ENCODE peak calls at places on chromosomes 16 and 17, in six cellular contexts. U, V, G, N, T and C are unnamed samples.

GRCh38 chr17:64377769-64378282 is 12.8 kb downstream of the PECAM1 start:
- DNase-seq in U (no peak), V (no peak), G (peak), N (no peak), T (no peak), C (no peak)

GRCh38 chr16:75273054-75273925 is 21.9 kb upstream of the BCAR1 start:
- DNase-seq in U (no peak), V (no peak), G (no peak), N (no peak), T (no peak), C (no peak)

GRCh38 chr17:53420035-53420641 is 402.6 kb upstream of the KIF2B start:
- DNase-seq in U (no peak), V (no peak), G (no peak), N (no peak), T (no peak), C (no peak)

GRCh38 chr16:88561485-88562369 is 8.5 kb upstream of the ZC3H18 start:
- DNase-seq in U (peak), V (peak), G (peak), N (peak), T (peak), C (peak)

GRCh38 chr17:48626470-48627241 is 498 bp upstream of the HOXB9 start:
- DNase-seq in U (peak), V (no peak), G (no peak), N (no peak), T (peak), C (no peak)

GRCh38 chr16:9957002-9957401 is 225.2 kb downstream of the GRIN2A start:
- DNase-seq in U (no peak), V (no peak), G (no peak), N (no peak), T (peak), C (no peak)

GRCh38 chr17:30950669-30951399 is 20.0 kb upstream of the RNF135 start:
- DNase-seq in U (no peak), V (peak), G (peak), N (no peak), T (no peak), C (peak)

GRCh38 chr16:10946308-10946707 is 1.9 kb downstream of the CLEC16A start:
- DNase-seq in U (no peak), V (no peak), G (peak), N (no peak), T (peak), C (no peak)

GRCh38 chr17:75250009-75250471 is 11.4 kb downstream of the GGA3 start:
- DNase-seq in U (peak), V (no peak), G (peak), N (peak), T (no peak), C (no peak)